ENCODE peak calls at places on chromosomes 7 and 10, in four cellular contexts. Y is prostate gland, B is right lobe of liver, G is bronchial epithelial cell. Q is an unnamed sample.

GRCh38 chr7:159086301-159086925 is 58.3 kb downstream of the VIPR2 start:
- DNase-seq in Y (no peak), B (no peak), G (no peak), Q (no peak)

GRCh38 chr10:132306951-132307751 is 599 bp downstream of the STK32C start:
- DNase-seq in Y (peak), B (peak), G (peak), Q (peak)

GRCh38 chr10:92727550-92727949 is 37.8 kb downstream of the HHEX start:
- DNase-seq in Y (no peak), B (no peak), G (no peak), Q (no peak)

GRCh38 chr7:85719981-85720963 is 533.4 kb upstream of the SEMA3D start:
- DNase-seq in Y (no peak), B (no peak), G (peak), Q (peak)

GRCh38 chr7:55021951-55022617 is 3.3 kb downstream of the EGFR start:
- DNase-seq in Y (no peak), B (no peak), G (peak), Q (peak)

GRCh38 chr7:98168181-98168903 is 42.9 kb upstream of the BHLHA15 start:
- DNase-seq in Y (peak), B (no peak), G (peak), Q (peak)

GRCh38 chr10:25522946-25523608 is 348.3 kb downstream of the GPR158 start:
- DNase-seq in Y (no peak), B (no peak), G (peak), Q (peak)

GRCh38 chr7:125926621-125927020 is 997.0 kb upstream of the POT1 start:
- DNase-seq in Y (no peak), B (no peak), G (no peak), Q (peak)

GRCh38 chr10:98303569-98303968 is 35.6 kb upstream of the LOXL4 start:
- DNase-seq in Y (no peak), B (no peak), G (no peak), Q (no peak)

GRCh38 chr10:50316169-50316568 is 64.9 kb upstream of the ASAH2 start:
- DNase-seq in Y (no peak), B (no peak), G (no peak), Q (no peak)

GRCh38 chr7:17239683-17240521 is 58.5 kb upstream of the AHR start:
- DNase-seq in Y (no peak), B (no peak), G (peak), Q (peak)

GRCh38 chr10:19689231-19689630 is 127.0 kb upstream of the PLXDC2 start:
- DNase-seq in Y (no peak), B (no peak), G (no peak), Q (no peak)

GRCh38 chr10:19688344-19688743 is 127.9 kb upstream of the PLXDC2 start:
- DNase-seq in Y (no peak), B (no peak), G (no peak), Q (no peak)

GRCh38 chr10:19683326-19683725 is 132.9 kb upstream of the PLXDC2 start:
- DNase-seq in Y (no peak), B (no peak), G (no peak), Q (no peak)

DNA sequence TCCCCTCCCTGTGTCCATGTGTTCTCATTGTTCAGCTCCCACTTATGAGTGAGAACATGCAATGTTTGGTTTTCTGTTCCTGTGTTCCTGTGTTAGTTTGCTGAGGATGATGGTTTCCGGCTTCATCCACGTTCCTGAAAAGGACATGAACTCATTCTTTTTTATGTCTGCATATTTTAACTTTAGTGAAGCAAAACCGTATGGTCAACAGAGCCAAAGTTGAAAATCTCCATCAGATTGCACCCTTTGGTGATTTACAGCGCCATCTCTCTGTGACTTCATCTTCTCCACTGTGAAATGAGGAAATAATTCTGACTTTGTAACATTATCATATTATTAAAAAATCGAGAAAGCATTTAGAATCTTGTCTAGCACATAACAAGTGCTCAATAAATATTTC is 132.3 kb upstream of the PLXDC2 start:
- DNase-seq in Y (no peak), B (no peak), G (no peak), Q (no peak)
- TF ChIP-seq CTCF in Y (no peak), B (peak), G (no peak), Q (no peak)

GRCh38 chr10:102476466-102477141 is 25.3 kb upstream of the C10orf95 start:
- DNase-seq in Y (no peak), B (no peak), G (no peak), Q (no peak)

GRCh38 chr10:102468683-102469082 is 17.3 kb upstream of the C10orf95 start:
- DNase-seq in Y (no peak), B (no peak), G (no peak), Q (no peak)

GRCh38 chr10:102470579-102471546 is 19.5 kb upstream of the C10orf95 start:
- DNase-seq in Y (no peak), B (no peak), G (no peak), Q (no peak)

GRCh38 chr10:102475451-102476040 is 24.2 kb upstream of the C10orf95 start:
- DNase-seq in Y (no peak), B (no peak), G (no peak), Q (no peak)

DNA sequence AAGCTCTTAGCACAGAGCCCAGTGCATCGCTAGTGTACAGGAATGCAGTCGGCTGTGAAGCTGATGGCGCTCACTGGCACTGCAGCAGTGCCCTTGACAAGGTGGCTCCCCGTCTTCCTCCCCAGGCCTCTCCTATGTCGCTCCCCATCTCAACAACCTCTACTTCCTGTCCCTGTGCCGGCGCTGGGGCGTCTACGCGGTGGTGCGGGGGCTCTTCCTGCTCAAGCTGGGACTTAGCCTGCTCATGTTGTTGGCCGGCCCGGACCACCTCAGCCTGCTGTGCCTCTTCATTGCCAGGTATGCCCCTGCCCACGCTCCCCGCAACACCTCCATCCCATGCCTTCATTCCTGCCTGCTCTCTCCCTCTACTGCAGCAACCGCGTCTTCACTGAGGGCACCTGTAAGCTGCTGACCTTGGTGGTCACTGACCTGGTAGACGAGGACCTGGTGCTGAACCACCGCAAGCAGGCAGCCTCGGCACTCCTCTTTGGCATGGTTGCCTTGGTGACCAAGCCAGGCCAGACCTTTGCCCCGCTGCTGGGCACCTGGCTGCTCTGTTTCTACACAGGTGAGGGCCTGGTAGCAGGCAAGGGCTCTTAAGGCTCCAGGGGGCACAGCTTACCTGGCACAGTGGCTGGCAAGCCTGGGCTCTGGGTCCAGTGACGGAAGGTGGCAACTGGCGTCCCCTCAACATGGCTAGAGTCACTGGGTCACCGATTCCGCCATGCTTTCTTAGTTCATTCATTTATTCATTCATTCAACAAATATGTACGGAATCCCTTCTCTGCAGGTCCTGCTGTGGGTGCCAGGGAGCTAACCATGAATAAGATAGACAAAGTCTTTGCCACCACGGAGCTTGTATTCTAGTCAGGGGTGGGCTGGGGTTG is 22.3 kb upstream of the C10orf95 start:
- DNase-seq in Y (no peak), B (no peak), G (no peak), Q (no peak)
- H3K4me3 ChIP-seq in Y (no peak), B (no peak), G (no peak), Q (no peak)

GRCh38 chr7:83271212-83272099 is 108.8 kb upstream of the PCLO start:
- DNase-seq in Y (no peak), B (no peak), G (peak), Q (peak)
- TF ChIP-seq CTCF in Y (no peak), B (no peak), G (peak), Q (peak)

DNA sequence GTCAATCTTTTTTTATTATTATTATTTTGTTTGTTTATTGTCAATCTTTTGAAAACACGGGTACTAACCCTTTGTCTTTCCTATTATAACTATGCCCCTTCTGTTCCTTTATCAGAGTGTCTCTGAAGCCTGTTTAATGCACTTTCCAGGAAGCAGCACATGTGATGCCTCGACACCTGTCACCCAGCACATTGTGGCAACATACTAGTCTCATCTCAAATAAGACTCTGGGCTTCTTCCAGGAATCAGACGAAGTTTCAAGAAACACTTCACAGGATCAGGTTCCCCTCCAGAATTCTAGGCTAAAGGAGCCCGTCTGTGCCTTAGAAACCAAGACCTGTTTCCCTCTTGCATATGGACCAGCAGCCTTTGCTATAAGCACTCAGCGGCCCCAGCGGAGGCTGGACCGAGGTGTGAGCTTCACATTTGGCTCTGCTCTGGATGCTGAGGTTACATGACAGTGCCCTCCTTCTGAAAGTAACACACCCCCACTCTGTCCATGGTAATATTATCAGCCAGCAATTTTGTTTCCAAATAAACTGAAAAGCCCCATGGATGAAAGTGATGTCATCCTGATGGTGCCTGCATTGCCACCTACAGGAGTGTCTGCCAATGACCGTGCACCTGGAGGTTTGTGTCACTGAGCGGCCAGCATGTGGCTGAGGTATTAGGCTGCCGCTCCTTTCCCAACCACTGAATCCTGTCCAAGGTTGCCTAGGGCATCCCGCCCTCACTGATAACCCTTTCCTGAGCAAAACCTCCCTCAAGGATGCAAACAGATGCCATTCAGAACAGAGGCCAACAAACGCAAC is 38.1 kb downstream of the MKI67 start:
- DNase-seq in Y (no peak), B (no peak), G (peak), Q (peak)
- H3K4me3 ChIP-seq in Y (no peak), B (no peak), G (no peak), Q (no peak)

Q was measured in epithelial cell of esophagus.